ENCODE peak calls at places on chromosomes 16 and 17, in five cellular contexts. V is mesenchymal stem cell, N is neuronal stem cell, W is trophoblast cell, S is H1. E is an unnamed sample.

GRCh38 chr16:87218281-87219055 is 98.7 kb downstream of the C16orf95 start:
- DNase-seq in V (no peak), N (no peak), W (no peak), S (no peak), E (no peak)

GRCh38 chr17:1324201-1324750 is 44.8 kb downstream of the TRARG1 start:
- DNase-seq in V (no peak), N (no peak), W (no peak), S (no peak), E (no peak)

GRCh38 chr16:85528528-85529387 is 84.4 kb upstream of the GSE1 start:
- DNase-seq in V (no peak), N (no peak), W (no peak), S (no peak), E (no peak)

GRCh38 chr16:75477680-75478473 is 13.4 kb upstream of the TMEM170A start:
- DNase-seq in V (no peak), N (no peak), W (no peak), S (no peak), E (no peak)

GRCh38 chr17:76530826-76531500 is 6.5 kb downstream of the CYGB start:
- DNase-seq in V (no peak), N (no peak), W (no peak), S (no peak), E (no peak)

GRCh38 chr17:77117415-77117814 is 23.4 kb upstream of the SEC14L1 start:
- DNase-seq in V (no peak), N (no peak), W (no peak), S (no peak), E (no peak)

GRCh38 chr17:13415877-13416416 is 185.8 kb downstream of the HS3ST3A1 start:
- DNase-seq in V (no peak), N (no peak), W (no peak), S (no peak), E (no peak)

GRCh38 chr17:54239291-54239690 is 416.6 kb downstream of the KIF2B start:
- DNase-seq in V (no peak), N (no peak), W (no peak), S (no peak), E (no peak)

GRCh38 chr16:47664653-47665325 is 203.7 kb downstream of the PHKB start:
- DNase-seq in V (no peak), N (no peak), W (no peak), S (no peak), E (no peak)

GRCh38 chr16:17213974-17214373 is 256.8 kb downstream of the XYLT1 start:
- DNase-seq in V (no peak), N (no peak), W (no peak), S (no peak), E (no peak)

GRCh38 chr16:17211797-17212196 is 259.0 kb downstream of the XYLT1 start:
- DNase-seq in V (no peak), N (peak; percentile 36), W (no peak), S (no peak), E (peak; percentile 70)

GRCh38 chr16:17215306-17215705 is 255.5 kb downstream of the XYLT1 start:
- DNase-seq in V (no peak), N (no peak), W (peak; percentile 73), S (no peak), E (no peak)

DNA sequence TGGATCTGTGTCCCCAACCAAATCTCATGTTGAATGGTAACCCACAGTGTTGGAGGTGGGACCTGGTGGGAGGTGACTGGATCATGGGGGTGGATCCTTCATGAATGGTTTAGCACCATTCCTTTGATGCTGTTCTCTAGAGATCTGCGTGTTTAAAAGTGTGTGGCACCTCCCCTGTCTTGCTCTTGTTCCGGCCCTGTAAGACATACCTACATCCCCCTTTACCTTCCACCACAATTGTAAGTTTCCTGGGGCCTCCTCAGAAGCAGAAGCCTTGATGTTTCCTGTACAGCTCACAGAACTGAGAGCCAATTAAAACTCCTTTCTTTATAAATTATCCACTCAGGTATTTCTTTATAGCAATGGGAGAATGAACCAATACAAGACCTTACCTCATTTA is 257.7 kb downstream of the XYLT1 start:
- DNase-seq in V (no peak), N (no peak), W (no peak), S (no peak), E (no peak)
- H2BK12ac ChIP-seq in V (no peak overlapping the region), N (no peak overlapping the region), W (no peak overlapping the region), S (no peak overlapping the region), E (no peak overlapping the region)

GRCh38 chr16:67016143-67016542 is 12.8 kb upstream of the CBFB start:
- DNase-seq in V (no peak), N (no peak), W (no peak), S (no peak), E (no peak)

GRCh38 chr16:67013823-67014640 is 14.9 kb upstream of the CBFB start:
- DNase-seq in V (peak; percentile 77), N (peak; percentile 44), W (peak; percentile 24), S (no peak), E (peak; percentile 53)

GRCh38 chr16:67015317-67015731 is 13.6 kb upstream of the CBFB start:
- DNase-seq in V (no peak), N (no peak), W (no peak), S (no peak), E (no peak)

GRCh38 chr16:67013238-67013822 is 15.6 kb upstream of the CBFB start:
- DNase-seq in V (no peak), N (no peak), W (no peak), S (no peak), E (no peak)

DNA sequence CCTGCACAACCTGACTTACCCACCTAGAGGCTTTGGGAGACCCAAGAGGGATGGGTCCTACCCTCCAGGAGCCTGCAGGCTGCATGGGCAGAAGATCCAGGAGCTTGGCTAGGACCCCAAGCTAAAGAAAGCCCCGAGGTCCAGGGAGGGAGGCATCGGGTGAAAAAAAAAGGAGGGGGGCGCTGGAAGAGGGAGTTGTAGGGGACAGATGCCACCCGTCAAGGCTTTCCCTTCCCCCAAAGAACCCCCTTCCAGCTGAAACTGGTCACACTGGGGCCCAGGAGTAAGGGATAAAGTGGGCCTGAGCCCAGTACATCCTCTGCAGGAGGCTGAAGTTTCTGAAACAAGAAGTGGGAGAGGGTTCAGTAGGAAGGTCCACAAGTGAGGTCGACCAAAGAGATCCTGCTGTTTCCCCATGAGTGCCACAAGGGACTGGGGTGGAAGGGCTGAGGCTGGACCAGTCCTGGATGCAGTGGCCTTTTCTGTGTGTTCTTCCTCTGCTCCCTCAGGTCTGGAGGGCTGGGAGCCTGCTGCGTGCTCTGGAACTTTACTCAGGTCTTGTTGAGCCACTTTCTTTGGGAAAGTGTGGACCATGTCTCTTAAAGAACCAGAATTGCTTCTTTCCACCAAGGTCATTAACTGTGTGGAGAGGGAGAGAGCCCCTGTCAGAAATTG is 14.2 kb upstream of the CBFB start:
- DNase-seq in V (no peak), N (no peak), W (no peak), S (no peak), E (no peak)
- H2AFZ ChIP-seq in V (no peak overlapping the region), N (peak overlapping the region; percentile 87), W (peak overlapping the region; percentile 30), S (no peak overlapping the region), E (no peak overlapping the region)

GRCh38 chr17:58531122-58531521 is 16.7 kb upstream of the MTMR4 start:
- DNase-seq in V (no peak), N (no peak), W (no peak), S (no peak), E (no peak)

GRCh38 chr17:58532555-58532951 is 18.1 kb upstream of the MTMR4 start:
- DNase-seq in V (no peak), N (no peak), W (no peak), S (no peak), E (no peak)

GRCh38 chr17:58530655-58531054 is 16.2 kb upstream of the MTMR4 start:
- DNase-seq in V (no peak), N (no peak), W (no peak), S (no peak), E (no peak)

GRCh38 chr17:58533616-58534188 is 19.3 kb upstream of the MTMR4 start:
- DNase-seq in V (no peak), N (no peak), W (no peak), S (no peak), E (no peak)

DNA sequence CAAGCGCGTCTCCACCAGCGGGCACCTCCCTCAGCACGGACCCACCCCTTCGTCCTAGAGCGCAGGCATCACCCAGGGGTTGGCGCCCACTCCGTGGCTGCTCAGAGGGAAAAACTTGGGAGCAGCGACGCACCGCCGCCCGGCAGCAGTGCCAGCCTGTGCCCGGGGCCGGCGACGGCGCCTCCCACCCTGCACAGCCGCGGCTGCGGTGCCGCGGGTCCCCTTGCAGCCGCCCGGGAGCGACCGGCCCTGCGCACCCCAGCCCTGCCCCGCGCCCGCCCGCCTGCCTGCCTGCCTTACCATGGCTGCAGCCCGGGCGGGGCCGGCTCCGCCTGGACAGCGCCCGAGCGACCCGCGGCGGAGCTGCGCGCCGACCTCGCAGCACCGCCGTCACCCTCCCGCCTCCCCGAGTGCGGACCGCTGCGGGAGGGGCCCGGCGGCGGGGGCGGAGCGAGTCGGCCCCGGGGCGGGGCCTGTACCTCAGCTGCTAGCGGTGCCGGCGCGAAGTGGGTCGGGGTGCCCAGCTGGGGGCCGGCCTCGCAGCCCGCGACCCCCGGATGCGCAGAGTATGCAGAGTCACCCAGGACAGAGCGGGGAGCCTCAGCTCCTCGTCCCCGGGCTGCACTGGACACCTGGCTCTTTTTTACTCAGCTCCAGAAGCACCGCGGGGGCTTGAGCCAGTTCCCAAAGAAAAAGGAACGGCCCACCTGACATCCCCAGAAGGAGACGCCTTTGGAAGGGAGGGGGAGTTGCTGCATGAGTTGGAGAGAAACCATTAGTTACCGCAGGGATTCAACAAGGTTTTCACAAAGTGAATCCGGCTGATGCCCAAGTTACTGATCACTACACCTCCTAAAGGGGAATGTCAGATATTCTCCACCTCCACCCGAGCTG is 17.5 kb upstream of the MTMR4 start:
- DNase-seq in V (peak; percentile 54), N (peak; percentile 62), W (peak; percentile 32), S (no peak), E (peak; percentile 85)
- H2BK12ac ChIP-seq in V (no peak overlapping the region), N (peak overlapping the region; percentile 68), W (no peak overlapping the region), S (peak overlapping the region; percentile 39), E (no peak overlapping the region)

DNA sequence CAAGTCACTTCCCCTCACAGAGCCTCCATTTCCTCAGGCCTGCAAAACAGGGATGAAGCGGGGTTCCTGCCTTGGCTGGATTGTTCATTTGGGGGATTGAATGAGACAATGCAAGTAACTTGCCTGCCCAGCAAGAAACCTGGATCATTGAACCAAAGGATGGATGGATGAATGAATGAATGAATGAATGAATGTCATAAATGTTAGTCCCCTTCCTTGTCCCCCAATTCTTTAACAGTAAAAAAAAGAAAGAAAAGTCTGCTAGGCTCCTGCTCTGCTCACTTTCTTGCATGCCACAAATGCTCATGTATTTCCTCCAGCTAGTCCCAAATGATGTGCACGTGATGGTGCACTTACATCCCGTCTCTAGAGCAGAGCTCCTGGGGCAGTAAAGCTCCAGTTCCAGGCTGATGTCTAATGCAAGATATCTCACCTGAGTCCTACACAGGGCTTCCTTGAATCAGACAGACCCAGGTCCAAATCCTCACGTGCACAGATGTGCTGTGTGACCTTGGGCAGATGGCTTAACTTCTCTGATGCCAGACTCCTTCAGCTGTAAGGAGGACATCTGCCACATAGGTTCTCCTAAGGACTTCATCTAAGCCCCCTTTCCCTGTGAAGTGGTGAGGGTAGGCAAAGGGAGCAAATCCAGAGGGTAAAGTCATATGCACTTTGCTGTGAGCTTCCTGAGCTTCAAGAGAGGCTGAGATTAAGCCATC is 45.5 kb downstream of the C16orf82 start:
- DNase-seq in V (no peak), N (no peak), W (no peak), S (no peak), E (no peak)
- H2AFZ ChIP-seq in V (no peak overlapping the region), N (no peak overlapping the region), W (no peak overlapping the region), S (no peak overlapping the region), E (no peak overlapping the region)

E was measured in H9.